ENCODE peak calls at places on chromosomes 7 and 10, in four cellular contexts. M is PC-9, J is mucosa of descending colon, R is heart right ventricle. K is an unnamed sample.

GRCh38 chr10:79132681-79133381 is 64.1 kb downstream of the ZMIZ1 start:
- DNase-seq in J (no peak), M (no peak), R (no peak), K (peak; percentile 51)

GRCh38 chr10:91709394-91709798 is 76.5 kb upstream of the PPP1R3C start:
- DNase-seq in J (no peak), R (no peak), M (no peak), K (no peak)

GRCh38 chr10:103851261-103851660 is 4.1 kb downstream of the SH3PXD2A start:
- DNase-seq in M (no peak), R (no peak), J (no peak), K (no peak)

GRCh38 chr10:126391162-126391880 is 3.0 kb upstream of the ADAM12 start:
- DNase-seq in R (no peak), M (no peak), J (no peak), K (no peak)

GRCh38 chr10:131910663-131911314 is 10.0 kb downstream of the PPP2R2D start:
- DNase-seq in J (no peak), R (no peak), M (no peak), K (no peak)

GRCh38 chr10:96758423-96758822 is 38.1 kb upstream of the PIK3AP1 start:
- DNase-seq in R (no peak), J (no peak), M (no peak), K (no peak)

GRCh38 chr7:801940-802364 is 30.3 kb upstream of the SUN1 start:
- DNase-seq in M (peak; percentile 66), R (peak; percentile 58), J (peak; percentile 77), K (peak; percentile 73)

GRCh38 chr10:26857991-26858706 is 2.6 kb downstream of the ABI1 start:
- DNase-seq in J (no peak), R (no peak), M (no peak), K (no peak)

GRCh38 chr10:110344622-110345021 is 39.9 kb upstream of the SMNDC1 start:
- DNase-seq in R (no peak), J (no peak), M (no peak), K (no peak)

GRCh38 chr10:17241611-17242333 is 13.7 kb downstream of the VIM start:
- DNase-seq in R (no peak), J (no peak), M (no peak), K (no peak)

GRCh38 chr7:9516672-9517071 is 1083.3 kb downstream of the NXPH1 start:
- DNase-seq in J (no peak), M (no peak), R (no peak), K (no peak)

GRCh38 chr10:83083866-83084265 is 1055.4 kb upstream of the GHITM start:
- DNase-seq in R (no peak), M (no peak), J (no peak), K (no peak)

GRCh38 chr7:151186640-151187408 is at the start of gene ASB10:
- DNase-seq in M (no peak), R (peak; percentile 31), J (no peak), K (peak; percentile 54)

GRCh38 chr10:75226055-75226454 is 9.7 kb downstream of the COMTD1 start:
- DNase-seq in M (no peak), R (no peak), J (no peak), K (no peak)

GRCh38 chr10:2800178-2800577 is 267.2 kb upstream of the PFKP start:
- DNase-seq in R (no peak), J (no peak), M (no peak), K (no peak)

GRCh38 chr10:119651514-119652327 is 541 bp downstream of the BAG3 start:
- DNase-seq in J (peak; percentile 78), R (peak; percentile 38), M (no peak), K (peak; percentile 61)

GRCh38 chr7:119197172-119197871 is 972.8 kb downstream of the ANKRD7 start:
- DNase-seq in R (no peak), M (no peak), J (no peak), K (no peak)

GRCh38 chr10:127424594-127425264 is 124.4 kb upstream of the NPS start:
- DNase-seq in M (no peak), R (no peak), J (no peak), K (peak; percentile 66)

GRCh38 chr10:110008518-110009339 is 945 bp downstream of the ADD3 start:
- DNase-seq in M (peak; percentile 25), J (peak; percentile 72), R (peak; percentile 31), K (peak; percentile 15)

DNA sequence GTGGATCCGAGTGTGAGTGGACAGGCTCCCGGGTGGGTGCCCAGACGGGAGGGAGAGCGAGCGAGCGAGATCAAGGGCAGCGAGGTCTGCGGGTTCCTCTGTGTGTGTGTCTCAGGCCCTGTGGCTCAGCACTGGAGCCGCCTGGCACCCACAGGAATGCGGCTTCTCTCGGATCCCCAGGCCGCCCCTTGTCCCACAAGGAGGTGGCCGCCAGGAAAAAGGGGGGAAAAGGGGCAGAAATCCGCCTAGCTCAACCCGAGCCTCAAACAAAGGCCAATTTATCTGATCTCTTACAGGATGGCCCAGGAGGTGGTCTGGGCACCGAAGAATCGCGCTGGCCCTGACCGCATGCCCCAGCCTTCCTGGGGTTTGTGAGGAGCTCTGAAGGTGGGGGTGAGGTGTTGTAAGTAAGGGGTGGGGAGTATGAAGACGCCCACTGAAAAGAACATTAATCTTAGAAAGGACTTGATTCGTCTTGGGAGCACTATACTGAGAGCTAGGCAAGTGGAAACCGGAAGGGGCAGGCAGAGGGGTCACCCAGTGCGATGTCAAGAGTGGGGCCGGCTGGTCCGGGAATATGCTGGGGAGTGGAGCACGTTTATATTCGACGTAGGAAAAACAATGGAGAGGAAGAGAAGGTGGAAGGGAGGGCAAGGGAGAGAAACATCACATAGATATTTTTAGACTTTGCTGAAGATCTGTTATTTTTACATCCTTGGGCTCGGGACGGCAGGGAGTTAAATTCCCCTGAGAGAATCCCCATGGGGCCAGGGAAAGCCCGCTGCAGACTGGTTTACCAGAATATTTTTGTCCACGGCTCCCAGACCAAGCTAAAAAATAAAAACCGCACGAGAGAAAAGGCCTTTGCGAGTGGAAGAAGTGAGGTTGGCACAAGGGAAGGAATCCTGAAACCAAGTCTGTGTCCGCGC is 7.2 kb downstream of the DLX5 start:
- DNase-seq in R (no peak), M (no peak), J (no peak), K (no peak)
- H3K4me3 ChIP-seq in R (no peak overlapping the region), M (no peak overlapping the region), J (no peak overlapping the region), K (peak overlapping the region; percentile 15)

DNA sequence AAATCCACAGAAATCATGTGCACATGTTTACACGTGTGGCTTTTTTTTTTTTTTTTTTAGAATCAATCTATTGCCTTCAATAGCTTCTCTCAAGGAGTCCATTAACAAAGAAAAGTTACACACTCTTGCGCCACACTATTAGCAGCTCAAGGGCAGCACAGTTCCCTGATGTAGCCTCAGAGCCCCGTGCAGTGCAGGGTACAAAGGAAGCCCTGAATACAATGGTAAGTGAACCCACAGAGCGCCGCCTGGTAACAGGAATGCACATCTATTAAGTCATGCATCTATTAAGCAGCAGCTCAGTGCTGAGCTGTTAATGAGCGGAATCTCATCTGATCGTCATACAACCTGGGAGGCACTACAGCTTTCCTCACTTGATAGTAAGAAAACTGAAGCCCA is 113.7 kb upstream of the PDLIM1 start:
- DNase-seq in J (no peak), R (no peak), M (no peak), K (no peak)
- H3K4me1 ChIP-seq in J (peaks cover 20% of the 10 kb centered on the region), R (peaks cover 10% of the 10 kb centered on the region), M (peaks cover 43% of the 10 kb centered on the region), K (peaks cover 44% of the 10 kb centered on the region)

GRCh38 chr7:94396044-94396443 is 1.3 kb downstream of the COL1A2 start:
- DNase-seq in R (no peak), J (no peak), M (no peak), K (no peak)
- H3K4me3 ChIP-seq in R (peak overlapping the region; percentile 63), J (no peak overlapping the region), M (no peak overlapping the region), K (peak overlapping the region; percentile 56)

GRCh38 chr7:2066251-2066919 is 166.4 kb downstream of the MAD1L1 start:
- DNase-seq in R (no peak), J (no peak), M (no peak), K (no peak)
- H3K4me1 ChIP-seq in R (peaks cover 5% of the 10 kb centered on the region), J (peaks cover 13% of the 10 kb centered on the region), M (no peaks in the 10 kb centered on the region), K (peaks cover 6% of the 10 kb centered on the region)

GRCh38 chr7:87312215-87312865 is 33.1 kb upstream of the CROT start:
- DNase-seq in M (peak; percentile 53), R (no peak), J (no peak), K (peak; percentile 39)

GRCh38 chr7:87318741-87319140 is 26.7 kb upstream of the CROT start:
- DNase-seq in R (no peak), M (no peak), J (no peak), K (no peak)

GRCh38 chr7:87316097-87316700 is 29.3 kb upstream of the CROT start:
- DNase-seq in J (no peak), R (no peak), M (no peak), K (no peak)

GRCh38 chr7:87316846-87317545 is 28.5 kb upstream of the CROT start:
- DNase-seq in J (no peak), R (no peak), M (peak; percentile 33), K (no peak)

GRCh38 chr7:87317691-87318245 is 27.7 kb upstream of the CROT start:
- DNase-seq in R (no peak), J (no peak), M (no peak), K (no peak)
- H3K4me3 ChIP-seq in R (no peak overlapping the region), J (no peak overlapping the region), M (no peak overlapping the region), K (no peak overlapping the region)

K was measured in psoas muscle.